ENCODE peak calls at places on chromosomes 12 and 14, in nine cellular contexts. Z is BE2C, N is Panc1, S is fibroblast of mammary gland, K is AG04450, Y is NB4, P is tibial artery, C is testis, A is choroid plexus epithelial cell. D is an unnamed sample.
A peak's percentile ranks its signal among the peaks of the same experiment; 100 is the strongest.

GRCh38 chr14:88556581-88556980 is 1.8 kb upstream of the PTPN21 start:
- DNase-seq in Z (no peak), N (no peak), S (no peak), K (no peak), Y (no peak), P (no peak), C (no peak), A (no peak), D (no peak)

GRCh38 chr12:64724201-64724745 is 34.9 kb downstream of the GNS start:
- DNase-seq in Z (no peak), N (no peak), S (no peak), K (no peak), Y (no peak), P (no peak), C (no peak), A (peak; percentile 38), D (no peak)

GRCh38 chr12:123152823-123153222 is 1.9 kb upstream of the PITPNM2 start:
- DNase-seq in Z (no peak), N (no peak), S (no peak), K (no peak), Y (peak; percentile 46), P (no peak), C (no peak), A (no peak), D (no peak)

GRCh38 chr14:105092912-105093425 is 27.7 kb upstream of the GPR132 start:
- DNase-seq in Z (no peak), N (no peak), S (no peak), K (no peak), Y (no peak), P (no peak), C (peak; percentile 71), A (peak; percentile 45), D (no peak)

GRCh38 chr14:101909371-101910096 is 54.8 kb upstream of the DYNC1H1 start:
- DNase-seq in Z (no peak), N (no peak), S (no peak), K (no peak), Y (no peak), P (no peak), C (no peak), A (no peak), D (no peak)

GRCh38 chr14:65302571-65303184 is 109.9 kb upstream of the FUT8 start:
- DNase-seq in Z (no peak), N (no peak), S (no peak), K (no peak), Y (no peak), P (no peak), C (no peak), A (no peak), D (peak; percentile 97)

GRCh38 chr14:97687944-97688625 is 890.9 kb downstream of the VRK1 start:
- DNase-seq in Z (no peak), N (no peak), S (peak; percentile 47), K (no peak), Y (no peak), P (no peak), C (no peak), A (no peak), D (no peak)

GRCh38 chr12:105706321-105706972 is 376.0 kb downstream of the C12orf75 start:
- DNase-seq in Z (peak; percentile 12), N (no peak), S (peak; percentile 11), K (peak; percentile 4), Y (no peak), P (peak; percentile 30), C (no peak), A (peak; percentile 64), D (no peak)

GRCh38 chr12:46628176-46628575 is 197.6 kb downstream of the SLC38A4 start:
- DNase-seq in Z (no peak), N (no peak), S (no peak), K (no peak), Y (no peak), P (no peak), C (no peak), A (no peak), D (no peak)

GRCh38 chr12:754238-754816 is 1.9 kb downstream of the WNK1 start:
- DNase-seq in Z (no peak), N (no peak), S (peak; percentile 36), K (no peak), Y (peak; percentile 18), P (no peak), C (peak; percentile 23), A (peak; percentile 36), D (no peak)

GRCh38 chr12:56221233-56221756 is 427 bp downstream of the RNF41 start:
- DNase-seq in Z (peak; percentile 34), N (no peak), S (peak; percentile 60), K (peak; percentile 46), Y (no peak), P (peak; percentile 59), C (peak; percentile 56), A (peak; percentile 68), D (no peak)

GRCh38 chr14:21346532-21347135 is 37.2 kb downstream of the SUPT16H start:
- DNase-seq in Z (no peak), N (no peak), S (peak; percentile 61), K (peak; percentile 39), Y (no peak), P (no peak), C (no peak), A (peak; percentile 12), D (no peak)

GRCh38 chr14:61381589-61381988 is 60.2 kb downstream of the PRKCH start:
- DNase-seq in Z (no peak), N (no peak), S (no peak), K (no peak), Y (no peak), P (no peak), C (no peak), A (no peak), D (no peak)

GRCh38 chr12:7705846-7706245 is 5.4 kb upstream of the DPPA3 start:
- DNase-seq in Z (no peak), N (no peak), S (no peak), K (no peak), Y (no peak), P (no peak), C (no peak), A (no peak), D (no peak)
- H3K4me3 ChIP-seq in Z (no peak overlapping the region), N (no peak overlapping the region), S (no peak overlapping the region), K (no peak overlapping the region), Y (no peak overlapping the region), P (no peak overlapping the region), C (peak overlapping the region; percentile 23), A (no peak overlapping the region), D (no peak overlapping the region)

DNA sequence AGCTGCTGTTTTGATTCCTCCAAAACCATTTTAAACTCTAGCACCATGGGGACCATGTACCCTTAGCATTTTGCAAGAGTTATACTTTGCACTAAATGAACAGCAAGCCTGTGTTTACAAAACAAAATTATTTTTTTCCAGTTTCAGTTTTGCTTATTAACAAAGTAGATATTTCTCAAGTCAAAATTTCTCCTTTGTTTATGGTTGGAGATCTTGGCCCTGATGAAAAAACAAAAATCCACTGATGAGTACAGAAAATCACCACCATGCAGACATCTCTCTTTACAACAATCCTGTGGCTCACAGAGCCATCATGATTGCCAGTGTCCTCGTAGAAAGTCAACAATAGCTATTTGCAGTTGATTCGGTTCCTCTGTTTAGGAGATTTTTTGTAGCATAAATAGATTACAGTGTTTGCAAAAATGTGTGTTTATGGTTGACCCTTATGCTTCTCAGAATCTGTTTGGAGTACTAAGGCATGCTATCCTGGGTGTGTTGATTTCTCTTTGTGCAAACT is 201.1 kb upstream of the NUDT4 start:
- DNase-seq in Z (no peak), N (no peak), S (no peak), K (no peak), Y (no peak), P (no peak), C (no peak), A (no peak), D (no peak)
- TF ChIP-seq CTCF in Z (no peak), N (no peak), S (no peak), K (no peak), Y (no peak), P (no peak), C (no peak), A (no peak), D (no peak)

DNA sequence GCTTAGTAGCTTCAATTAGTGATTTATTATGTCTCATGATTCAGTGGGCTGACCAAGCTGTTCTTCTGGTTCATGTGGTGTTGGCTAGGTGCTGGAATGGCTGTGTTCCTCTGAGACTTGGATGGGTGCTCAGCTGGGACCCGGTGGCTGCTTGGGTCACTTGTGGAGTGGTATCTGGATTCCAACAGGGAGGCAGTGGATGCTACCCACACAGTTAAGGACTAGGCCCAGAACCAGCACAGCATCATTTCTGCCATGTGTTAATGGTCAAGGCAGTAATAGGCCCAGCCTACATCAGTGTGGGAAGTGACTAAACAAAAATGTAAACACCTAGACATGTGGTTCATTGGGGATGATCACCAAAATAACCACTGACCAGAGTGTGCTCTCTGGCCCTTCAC is 72.2 kb downstream of the FGD4 start:
- DNase-seq in Z (no peak), N (no peak), S (peak; percentile 51), K (no peak), Y (no peak), P (no peak), C (no peak), A (no peak), D (no peak)
- H3K4me3 ChIP-seq in Z (no peak overlapping the region), N (no peak overlapping the region), S (no peak overlapping the region), K (no peak overlapping the region), Y (no peak overlapping the region), P (no peak overlapping the region), C (no peak overlapping the region), A (no peak overlapping the region), D (no peak overlapping the region)

DNA sequence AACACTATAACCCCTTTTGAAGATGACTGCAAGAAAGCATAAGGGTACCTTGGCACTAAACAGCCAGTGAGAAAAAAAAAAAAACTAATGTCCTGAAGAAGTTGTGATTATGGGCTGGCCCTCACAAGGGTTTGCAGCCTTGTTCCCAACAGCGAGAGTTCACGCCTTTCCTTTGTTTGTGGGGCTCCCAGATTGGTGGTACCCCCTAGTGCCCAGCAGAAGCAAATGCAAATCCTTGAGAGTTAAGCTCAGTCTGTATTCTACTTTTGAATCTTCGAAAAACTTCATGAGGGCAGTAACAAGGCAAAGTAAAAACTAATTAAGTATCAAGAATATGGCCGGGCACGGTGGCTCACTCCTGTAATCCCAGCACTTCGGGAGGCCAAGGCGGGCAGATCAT is 238.9 kb upstream of the LMO3 start:
- DNase-seq in Z (no peak), N (no peak), S (no peak), K (no peak), Y (peak; percentile 14), P (no peak), C (no peak), A (no peak), D (no peak)
- TF ChIP-seq CTCF in Z (peak; percentile 25), N (no peak), S (no peak), K (no peak), Y (peak; percentile 18), P (no peak), C (no peak), A (no peak), D (no peak)